ENCODE peak calls at places on chromosome 4, in four cellular contexts. D is HepG2, G is HCT116, M is K562. T is an unnamed sample.

GRCh38 chr4:58514299-58514698 is 1404.1 kb upstream of the IGFBP7 start:
- DNase-seq in M (no peak), G (no peak), D (no peak), T (no peak)

GRCh38 chr4:15684498-15684897 is 2.9 kb downstream of the FAM200B start:
- DNase-seq in D (no peak), M (no peak), G (no peak), T (no peak)

GRCh38 chr4:4416981-4417380 is 30.1 kb downstream of the NSG1 start:
- DNase-seq in M (no peak), G (no peak), D (no peak), T (no peak)

GRCh38 chr4:2939383-2940243 is 23.6 kb downstream of the NOP14 start:
- DNase-seq in M (no peak), D (no peak), G (no peak), T (no peak)

GRCh38 chr4:80017125-80017854 is 55.7 kb downstream of the ANTXR2 start:
- DNase-seq in M (no peak), D (no peak), G (no peak), T (no peak)

GRCh38 chr4:159608434-159608833 is 505.6 kb downstream of the RAPGEF2 start:
- DNase-seq in G (no peak), D (no peak), M (no peak), T (no peak)

GRCh38 chr4:123031664-123032063 is 109.3 kb upstream of the NUDT6 start:
- DNase-seq in M (no peak), G (no peak), D (no peak), T (no peak)

GRCh38 chr4:70838400-70838971 is 1.2 kb downstream of the GRSF1 start:
- DNase-seq in D (no peak), G (no peak), M (no peak), T (no peak)

GRCh38 chr4:54539500-54540029 is 118.2 kb upstream of the KIT start:
- DNase-seq in D (peak; percentile 6), G (no peak), M (peak; percentile 20), T (no peak)
- TF ChIP-seq CTCF in D (peak; percentile 18), G (no peak), M (no peak), T (no peak)

GRCh38 chr4:129455462-129455861 is 359.5 kb downstream of the C4orf33 start:
- DNase-seq in D (no peak), M (no peak), G (no peak), T (no peak)
- TF ChIP-seq TCF7L2 in D (no peak), M (no peak), G (no peak), T (no peak)

GRCh38 chr4:165378763-165379631 is at the start of gene CPE:
- DNase-seq in D (peak; percentile 81), M (no peak), G (peak; percentile 57), T (no peak)
- TF ChIP-seq CTCF in D (peak; percentile 84), M (peak; percentile 68), G (peak; percentile 12), T (peak; percentile 50)

GRCh38 chr4:98482847-98483806 is 175.3 kb downstream of the TSPAN5 start:
- DNase-seq in D (peak; percentile 5), M (no peak), G (peak; percentile 10), T (peak; percentile 35)
- TF ChIP-seq TCF7L2 in D (no peak), M (no peak), G (no peak), T (no peak)

T was measured in Panc1.